ENCODE peak calls at places on chromosomes 6 and 20, in nine cellular contexts. O is stromal cell of bone marrow, A is fibroblast of mammary gland, B is ELR, K is NCI-H510A treated with DMSO at 0.1 percent for 48 hours, L is heart right ventricle, N is BJ, P is endothelial cell, D is GM13976. I is an unnamed sample.

GRCh38 chr6:40999498-41000070 is 39.4 kb downstream of the UNC5CL start:
- DNase-seq in O (peak; percentile 30), A (peak; percentile 74), B (peak; percentile 62), K (peak; percentile 25), L (peak; percentile 43), N (no peak), P (peak; percentile 66), D (peak; percentile 49), I (no peak)

GRCh38 chr6:38364775-38365174 is 275.0 kb downstream of the BTBD9 start:
- DNase-seq in O (no peak), A (no peak), B (peak; percentile 7), K (no peak), L (no peak), N (no peak), P (no peak), D (no peak), I (no peak)

GRCh38 chr6:35392111-35392702 is 49.8 kb downstream of the PPARD start:
- DNase-seq in O (no peak), A (no peak), B (no peak), K (peak; percentile 89), L (no peak), N (no peak), P (no peak), D (no peak), I (no peak)

GRCh38 chr20:39810269-39810668 is 848.1 kb downstream of the DHX35 start:
- DNase-seq in O (no peak), A (no peak), B (no peak), K (no peak), L (no peak), N (no peak), P (no peak), D (no peak), I (no peak)

GRCh38 chr6:143098054-143098673 is 37.5 kb downstream of the AIG1 start:
- DNase-seq in O (no peak), A (no peak), B (no peak), K (no peak), L (no peak), N (no peak), P (no peak), D (peak; percentile 28), I (no peak)

GRCh38 chr6:109339906-109340678 is 42.2 kb downstream of the CD164 start:
- DNase-seq in O (no peak), A (no peak), B (no peak), K (no peak), L (no peak), N (no peak), P (no peak), D (no peak), I (no peak)

GRCh38 chr6:44603044-44603686 is 215.7 kb downstream of the CDC5L start:
- DNase-seq in O (no peak), A (no peak), B (no peak), K (no peak), L (no peak), N (no peak), P (no peak), D (no peak), I (no peak)

GRCh38 chr6:162726997-162727346 is 594 bp downstream of the PRKN start:
- DNase-seq in O (no peak), A (no peak), B (peak; percentile 28), K (no peak), L (no peak), N (no peak), P (no peak), D (peak; percentile 26), I (no peak)

GRCh38 chr6:135583256-135583758 is 85.8 kb upstream of the AHI1 start:
- DNase-seq in O (peak; percentile 61), A (peak; percentile 62), B (peak; percentile 77), K (no peak), L (no peak), N (no peak), P (no peak), D (no peak), I (no peak)

GRCh38 chr6:32906539-32906938 is 34.3 kb downstream of the HLA-DMB start:
- DNase-seq in O (no peak), A (peak; percentile 45), B (peak; percentile 67), K (no peak), L (no peak), N (peak; percentile 19), P (no peak), D (no peak), I (no peak)

GRCh38 chr6:4593891-4594445 is 182.2 kb upstream of the CDYL start:
- DNase-seq in O (no peak), A (no peak), B (no peak), K (no peak), L (no peak), N (no peak), P (no peak), D (no peak), I (no peak)

GRCh38 chr6:2794171-2794730 is 29.1 kb downstream of the WRNIP1 start:
- DNase-seq in O (no peak), A (peak; percentile 45), B (peak; percentile 48), K (no peak), L (no peak), N (no peak), P (no peak), D (no peak), I (no peak)

GRCh38 chr6:7424967-7425807 is 35.6 kb downstream of the RIOK1 start:
- DNase-seq in O (no peak), A (peak; percentile 67), B (peak; percentile 28), K (peak; percentile 62), L (peak; percentile 67), N (no peak), P (no peak), D (no peak), I (no peak)

GRCh38 chr6:20302702-20303251 is 90.5 kb upstream of the MBOAT1 start:
- DNase-seq in O (peak; percentile 11), A (peak; percentile 18), B (peak; percentile 28), K (no peak), L (no peak), N (no peak), P (no peak), D (no peak), I (no peak)

GRCh38 chr6:158789115-158789917 is 29.9 kb downstream of the EZR start:
- DNase-seq in O (no peak), A (no peak), B (no peak), K (no peak), L (no peak), N (no peak), P (no peak), D (no peak), I (peak; percentile 48)

GRCh38 chr6:36853325-36853724 is 14.1 kb upstream of the CPNE5 start:
- DNase-seq in O (peak; percentile 85), A (peak; percentile 91), B (peak; percentile 89), K (no peak), L (no peak), N (peak; percentile 82), P (no peak), D (no peak), I (no peak)

GRCh38 chr20:43525016-43525415 is 17.5 kb downstream of the L3MBTL1 start:
- DNase-seq in O (no peak), A (no peak), B (no peak), K (no peak), L (no peak), N (no peak), P (no peak), D (no peak), I (no peak)

I was measured in T-helper 1 cell.